ENCODE peak calls at places on chromosome 12, in five cellular contexts. X is left ventricle myocardium superior; C is T-helper 2 cell; O is NCI-H1436 treated with DMSO at 0.1 percent for 48 hours; A is stimulated activated CD4-positive, alpha-beta T cell treated with anti-CD3 and anti-CD28 coated beads, Interleukin-2, amount 100 ng/mL, for 48 hours. V is an unnamed sample.

GRCh38 chr12:21938879-21939278 is 2.3 kb downstream of the ABCC9 start:
- DNase-seq in A (no peak), X (no peak), O (no peak), C (no peak), V (no peak)

GRCh38 chr12:101737476-101737875 is 1.8 kb downstream of the SYCP3 start:
- DNase-seq in X (no peak), O (no peak), A (no peak), C (no peak), V (no peak)

GRCh38 chr12:1913377-1914115 is 4.9 kb downstream of the CACNA2D4 start:
- DNase-seq in A (no peak), X (no peak), O (no peak), C (no peak), V (no peak)

GRCh38 chr12:40215977-40216376 is 8.8 kb upstream of the LRRK2 start:
- DNase-seq in X (no peak), O (no peak), C (no peak), A (no peak), V (no peak)

GRCh38 chr12:15689751-15690191 is 99.4 kb downstream of the EPS8 start:
- DNase-seq in X (no peak), O (no peak), A (no peak), C (no peak), V (no peak)

GRCh38 chr12:26700430-26700829 is 132.6 kb downstream of the ITPR2 start:
- DNase-seq in O (no peak), A (no peak), X (no peak), C (no peak), V (no peak)

GRCh38 chr12:122423258-122424165 is 1.0 kb upstream of the CLIP1 start:
- DNase-seq in O (no peak), A (no peak), X (peak), C (no peak), V (peak)

GRCh38 chr12:120106151-120106550 is 10.4 kb downstream of the RAB35 start:
- DNase-seq in X (no peak), O (no peak), C (no peak), A (no peak), V (no peak)

GRCh38 chr12:20360407-20360806 is 7.9 kb upstream of the PDE3A start:
- DNase-seq in X (no peak), O (no peak), C (no peak), A (no peak), V (no peak)

GRCh38 chr12:92539966-92540791 is 162.6 kb upstream of the PLEKHG7 start:
- DNase-seq in C (no peak), O (no peak), A (no peak), X (peak), V (no peak)

GRCh38 chr12:40788276-40788675 is 96.0 kb downstream of the CNTN1 start:
- DNase-seq in X (no peak), A (no peak), C (no peak), O (no peak), V (no peak)

GRCh38 chr12:122060069-122060468 is 18.5 kb upstream of the MLXIP start:
- DNase-seq in A (no peak), X (peak), O (no peak), C (no peak), V (no peak)

GRCh38 chr12:106118-106561 is 39.6 kb downstream of the IQSEC3 start:
- DNase-seq in X (peak), O (no peak), A (no peak), C (no peak), V (no peak)

GRCh38 chr12:96810057-96810456 is 97.0 kb upstream of the NEDD1 start:
- DNase-seq in O (no peak), C (no peak), A (no peak), X (no peak), V (no peak)

GRCh38 chr12:32120419-32120818 is 13.8 kb downstream of the BICD1 start:
- DNase-seq in A (no peak), C (no peak), X (no peak), O (no peak), V (no peak)

GRCh38 chr12:68236421-68237059 is 10.9 kb upstream of the IL26 start:
- DNase-seq in C (no peak), X (no peak), A (no peak), O (no peak), V (peak)

GRCh38 chr12:113222730-113223531 is 1.7 kb downstream of the TPCN1 start:
- DNase-seq in O (no peak), C (no peak), A (no peak), X (peak), V (peak)

GRCh38 chr12:7160183-7160582 is 29.3 kb upstream of the PEX5 start:
- DNase-seq in X (no peak), O (no peak), A (no peak), C (no peak), V (no peak)

GRCh38 chr12:2372178-2372577 is 319.4 kb downstream of the CACNA1C start:
- DNase-seq in A (no peak), X (no peak), O (no peak), C (no peak), V (no peak)

GRCh38 chr12:93979189-93979588 is 169.2 kb upstream of the PLXNC1 start:
- DNase-seq in O (no peak), C (no peak), A (no peak), X (no peak), V (no peak)

GRCh38 chr12:1324900-1325299 is 269.5 kb downstream of the FBXL14 start:
- DNase-seq in A (no peak), X (no peak), O (no peak), C (no peak), V (no peak)

GRCh38 chr12:132356686-132357622 is 27.6 kb upstream of the GALNT9 start:
- DNase-seq in C (no peak), A (no peak), O (no peak), X (peak), V (peak)

GRCh38 chr12:30996255-30996654 is 69.7 kb downstream of the TSPAN11 start:
- DNase-seq in X (no peak), A (no peak), O (no peak), C (no peak), V (peak)

GRCh38 chr12:73210574-73211204 is 938.5 kb downstream of the TRHDE start:
- DNase-seq in X (no peak), O (no peak), C (no peak), A (no peak), V (no peak)

GRCh38 chr12:7869137-7869536 is 3.6 kb downstream of the SLC2A14 start:
- DNase-seq in A (no peak), X (no peak), O (no peak), C (no peak), V (peak)

GRCh38 chr12:101855364-101855884 is 22.0 kb upstream of the DRAM1 start:
- DNase-seq in X (no peak), C (no peak), O (no peak), A (no peak), V (no peak)

GRCh38 chr12:78697817-78698415 is 166.7 kb upstream of the SYT1 start:
- DNase-seq in A (no peak), C (no peak), X (no peak), O (no peak), V (peak)

GRCh38 chr12:46361667-46362034 is 10.9 kb downstream of the SLC38A2 start:
- DNase-seq in C (no peak), X (no peak), A (no peak), O (no peak), V (no peak)

GRCh38 chr12:5756443-5756842 is 188.6 kb downstream of the ANO2 start:
- DNase-seq in A (no peak), O (no peak), X (no peak), C (no peak), V (no peak)

GRCh38 chr12:105860556-105861207 is 278.1 kb downstream of the NUAK1 start:
- DNase-seq in A (no peak), X (no peak), O (peak), C (no peak), V (no peak)

GRCh38 chr12:24600996-24601395 is 347.9 kb downstream of the BCAT1 start:
- DNase-seq in A (no peak), O (no peak), X (no peak), C (no peak), V (peak)

GRCh38 chr12:64616221-64616620 is 5.9 kb downstream of the RASSF3 start:
- DNase-seq in C (no peak), A (no peak), X (no peak), O (no peak), V (peak)

GRCh38 chr12:12881495-12881894 is 9.9 kb upstream of the GPRC5A start:
- DNase-seq in C (no peak), O (no peak), A (no peak), X (no peak), V (peak)

GRCh38 chr12:27396416-27396815 is 50.1 kb upstream of the SMCO2 start:
- DNase-seq in C (no peak), X (no peak), O (no peak), A (no peak), V (no peak)

V was measured in RPMI7951.